ENCODE peak calls at places on chromosomes 6 and 20, in seven cellular contexts. Z, J, Y, K, T, Q and F are unnamed samples.

GRCh38 chr6:135938588-135939215 is 87.2 kb downstream of the PDE7B start:
- DNase-seq in Z (no peak), J (no peak), Y (no peak), K (no peak), T (no peak), Q (no peak), F (no peak)

GRCh38 chr6:116111552-116112528 is 11.2 kb downstream of the NT5DC1 start:
- DNase-seq in Z (no peak), J (no peak), Y (no peak), K (peak; percentile 27), T (peak; percentile 57), Q (no peak), F (no peak)

GRCh38 chr6:45424628-45424955 is 46.9 kb upstream of the SUPT3H start:
- DNase-seq in Z (no peak), J (no peak), Y (no peak), K (no peak), T (no peak), Q (no peak), F (no peak)

GRCh38 chr20:51022803-51023616 is at the start of gene KCNG1:
- DNase-seq in Z (no peak), J (no peak), Y (no peak), K (peak; percentile 44), T (peak; percentile 78), Q (peak; percentile 70), F (no peak)

GRCh38 chr20:56244259-56244658 is 4.3 kb upstream of the MC3R start:
- DNase-seq in Z (no peak), J (no peak), Y (no peak), K (no peak), T (no peak), Q (no peak), F (no peak)

GRCh38 chr6:37587776-37588744 is 88.4 kb upstream of the CCDC167 start:
- DNase-seq in Z (no peak), J (no peak), Y (no peak), K (no peak), T (no peak), Q (no peak), F (no peak)

GRCh38 chr6:22248513-22249308 is 48.1 kb downstream of the PRL start:
- DNase-seq in Z (no peak), J (no peak), Y (no peak), K (no peak), T (no peak), Q (no peak), F (no peak)

GRCh38 chr6:84408028-84408427 is 180.6 kb upstream of the CEP162 start:
- DNase-seq in Z (no peak), J (no peak), Y (no peak), K (no peak), T (no peak), Q (no peak), F (no peak)

GRCh38 chr6:33312361-33313104 is 1.3 kb downstream of the TAPBP start:
- DNase-seq in Z (peak; percentile 75), J (no peak), Y (no peak), K (peak; percentile 98), T (peak; percentile 94), Q (peak; percentile 92), F (no peak)

GRCh38 chr6:15413558-15414257 is 167.8 kb downstream of the JARID2 start:
- DNase-seq in Z (no peak), J (no peak), Y (peak; percentile 55), K (no peak), T (no peak), Q (no peak), F (no peak)

DNA sequence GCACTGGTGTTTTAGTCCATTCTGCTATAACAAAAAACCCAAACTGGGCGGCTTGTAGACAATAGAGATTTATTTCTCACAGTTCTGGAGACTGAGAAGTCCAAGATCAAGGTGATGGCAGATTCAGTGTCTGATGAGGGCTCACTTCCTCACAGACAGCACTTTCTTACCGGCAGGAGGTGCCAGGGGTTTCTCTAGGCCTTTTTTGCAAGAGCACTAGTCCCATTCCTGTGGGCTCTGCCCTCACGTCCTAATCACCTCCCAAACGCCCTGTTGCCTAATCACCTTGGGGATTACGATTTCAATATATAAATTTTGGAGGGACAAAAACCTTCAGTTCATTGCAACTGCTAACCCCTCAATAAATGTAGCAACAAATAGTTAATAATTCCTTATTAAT is 140.0 kb upstream of the SGK1 start:
- DNase-seq in Z (no peak), J (no peak), Y (no peak), K (no peak), T (no peak), Q (no peak), F (no peak)
- TF ChIP-seq CTCF in Z (no peak), J (no peak), Y (peak; percentile 22), K (no peak), T (no peak), Q (no peak), F (no peak)

GRCh38 chr6:20875369-20875963 is 341.2 kb downstream of the CDKAL1 start:
- DNase-seq in Z (no peak), J (no peak), Y (peak; percentile 18), K (peak; percentile 8), T (no peak), Q (no peak), F (no peak)
- TF ChIP-seq CTCF in Z (no peak), J (no peak), Y (peak; percentile 54), K (peak; percentile 24), T (no peak), Q (no peak), F (no peak)

DNA sequence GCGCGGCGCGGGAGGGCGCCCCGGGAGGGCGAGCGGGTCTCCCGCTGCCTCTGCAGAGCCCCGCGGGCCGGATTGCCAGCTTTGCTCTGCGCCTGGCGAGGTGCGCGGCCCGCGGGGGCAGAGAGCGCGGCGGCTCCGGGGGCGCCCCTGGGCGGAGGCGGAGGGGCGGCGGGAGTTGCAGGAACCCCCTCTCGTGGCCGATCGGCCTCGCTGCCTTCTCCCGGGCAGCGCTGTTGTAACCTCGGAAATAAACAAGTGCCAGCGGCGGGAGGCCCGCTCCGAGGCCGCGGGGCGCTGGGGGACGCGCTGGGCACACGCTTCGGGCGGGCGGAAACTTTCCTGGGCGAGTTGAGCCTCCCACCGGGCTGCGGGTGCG is 1.2 kb downstream of the CDH4 start:
- DNase-seq in Z (no peak), J (no peak), Y (no peak), K (no peak), T (no peak), Q (no peak), F (no peak)
- TF ChIP-seq CTCF in Z (no peak), J (no peak), Y (peak; percentile 44), K (no peak), T (no peak), Q (no peak), F (no peak)

DNA sequence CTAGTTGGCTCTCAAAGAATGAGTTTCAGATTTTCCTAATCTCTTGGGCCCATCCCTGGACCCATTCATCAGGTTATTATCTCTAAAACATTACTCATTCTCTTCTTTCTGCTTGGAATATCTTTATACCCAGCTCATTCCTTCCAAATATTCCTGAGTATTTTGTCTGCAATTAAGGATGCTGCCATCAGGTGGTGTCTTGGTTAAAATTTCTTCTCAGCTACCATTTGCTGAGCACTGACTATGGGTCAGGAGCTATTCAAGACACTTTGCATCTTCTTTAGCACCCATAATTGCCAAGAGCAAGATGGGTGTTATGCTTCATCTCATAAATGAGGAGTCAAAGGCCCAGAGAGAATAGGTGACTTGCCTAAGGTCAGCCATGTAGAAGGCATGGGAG is 8.4 kb downstream of the SUN5 start:
- DNase-seq in Z (no peak), J (no peak), Y (no peak), K (no peak), T (no peak), Q (no peak), F (no peak)
- TF ChIP-seq CTCF in Z (no peak), J (no peak), Y (no peak), K (no peak), T (no peak), Q (no peak), F (no peak)

GRCh38 chr20:1467082-1467354 is 369 bp upstream of the NSFL1C start:
- DNase-seq in Z (no peak), J (no peak), Y (no peak), K (no peak), T (no peak), Q (peak; percentile 18), F (no peak)

GRCh38 chr20:1463971-1464570 is 2.6 kb downstream of the NSFL1C start:
- DNase-seq in Z (no peak), J (no peak), Y (no peak), K (no peak), T (no peak), Q (no peak), F (no peak)

GRCh38 chr20:1466211-1467081 is at the start of gene NSFL1C:
- DNase-seq in Z (peak; percentile 99), J (peak; percentile 60), Y (peak; percentile 85), K (peak; percentile 96), T (peak; percentile 94), Q (peak; percentile 93), F (peak; percentile 90)

GRCh38 chr20:1467355-1468116 is 887 bp upstream of the NSFL1C start:
- DNase-seq in Z (peak; percentile 19), J (no peak), Y (no peak), K (peak; percentile 7), T (peak; percentile 66), Q (peak; percentile 60), F (peak; percentile 75)

GRCh38 chr20:1465470-1466210 is 1.0 kb downstream of the NSFL1C start:
- DNase-seq in Z (no peak), J (no peak), Y (no peak), K (no peak), T (no peak), Q (no peak), F (no peak)
- TF ChIP-seq CTCF in Z (no peak), J (no peak), Y (no peak), K (no peak), T (no peak), Q (no peak), F (no peak)

DNA sequence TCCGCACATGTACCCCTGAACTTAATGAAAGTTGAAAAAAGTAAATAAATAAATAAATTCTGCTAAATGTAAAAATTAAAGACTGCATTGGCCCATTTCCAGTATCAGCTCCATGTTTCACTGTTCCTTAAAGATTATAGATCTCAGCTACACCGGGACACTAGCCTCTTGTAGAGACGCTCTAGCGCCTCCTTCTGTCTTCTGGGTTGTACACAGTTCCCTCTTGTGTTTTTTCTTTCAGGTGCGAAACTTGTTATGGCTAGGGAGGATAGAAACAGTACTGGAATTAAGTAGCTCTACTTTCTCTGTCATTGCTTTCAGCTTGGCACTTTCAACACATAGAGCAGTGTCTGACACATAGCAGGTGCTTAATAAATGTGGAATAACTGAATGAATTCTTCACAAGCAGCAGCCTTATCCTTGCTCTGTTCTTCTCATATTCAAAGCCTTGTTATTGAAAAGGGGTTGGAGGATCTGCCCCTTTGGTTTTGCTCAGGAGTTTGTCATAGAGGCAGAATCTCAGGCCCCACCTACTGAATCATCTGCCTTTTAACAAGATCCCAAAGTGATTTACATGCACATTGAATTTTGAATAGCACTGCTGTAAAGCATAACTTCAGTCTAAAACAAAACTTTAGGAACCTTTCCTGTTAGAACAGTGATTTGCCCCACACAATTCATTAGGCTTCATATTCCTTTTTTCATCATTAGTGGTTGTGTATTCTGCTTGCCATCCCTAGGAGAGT is 92.3 kb downstream of the FIG4 start:
- DNase-seq in Z (no peak), J (no peak), Y (no peak), K (no peak), T (no peak), Q (no peak), F (no peak)
- TF ChIP-seq CTCF in Z (peak; percentile 42), J (no peak), Y (peak; percentile 23), K (no peak), T (no peak), Q (no peak), F (peak; percentile 65)